ENCODE peak calls at places on chromosomes 3 and 15, in eight cellular contexts. S is cardiac muscle cell, B is PC-9, F is psoas muscle, H is SK-N-SH, T is aorta, I is neuronal stem cell, R is lung. C is an unnamed sample.

GRCh38 chr3:18425641-18426403 is 683 bp upstream of the SATB1 start:
- DNase-seq in S (peak), R (peak), B (peak), I (no peak), T (peak), H (peak), F (peak), C (peak)

GRCh38 chr15:37109952-37110630 is 9.7 kb upstream of the MEIS2 start:
- DNase-seq in I (no peak), F (peak), R (no peak), B (no peak), S (peak), T (no peak), H (peak), C (peak)

GRCh38 chr15:48627260-48627969 is 18.1 kb downstream of the FBN1 start:
- DNase-seq in F (no peak), T (no peak), H (no peak), I (no peak), R (no peak), B (no peak), S (no peak), C (no peak)

GRCh38 chr3:2166552-2166951 is 67.9 kb downstream of the CNTN4 start:
- DNase-seq in R (no peak), B (no peak), T (no peak), S (peak), F (no peak), H (peak), I (no peak), C (no peak)

GRCh38 chr3:161409069-161409468 is 37.8 kb upstream of the SPTSSB start:
- DNase-seq in F (no peak), S (no peak), I (peak), B (peak), R (no peak), T (no peak), H (peak), C (peak)

GRCh38 chr3:4174760-4175159 is 128.4 kb upstream of the SETMAR start:
- DNase-seq in T (no peak), S (no peak), H (no peak), B (no peak), I (no peak), F (no peak), R (no peak), C (no peak)

GRCh38 chr3:9498781-9499180 is 54.8 kb downstream of the LHFPL4 start:
- DNase-seq in I (no peak), F (no peak), B (no peak), H (no peak), T (no peak), R (no peak), S (no peak), C (no peak)

GRCh38 chr3:44762170-44762677 is 630 bp downstream of the KIF15 start:
- DNase-seq in F (no peak), S (no peak), I (no peak), T (no peak), H (peak), R (no peak), B (no peak), C (no peak)

GRCh38 chr15:78265752-78266224 is 1.4 kb downstream of the DNAJA4 start:
- DNase-seq in H (no peak), F (no peak), B (no peak), R (no peak), I (no peak), T (no peak), S (peak), C (peak)

GRCh38 chr15:67033521-67033920 is 31.9 kb upstream of the SMAD3 start:
- DNase-seq in H (peak), S (no peak), R (no peak), F (no peak), T (peak), B (no peak), I (no peak), C (peak)

GRCh38 chr3:186307594-186307993 is 54.4 kb downstream of the DGKG start:
- DNase-seq in B (no peak), R (no peak), F (no peak), S (peak), I (peak), T (no peak), H (no peak), C (no peak)

GRCh38 chr3:32843504-32844321 is 25.9 kb downstream of the TRIM71 start:
- DNase-seq in I (peak), T (no peak), R (no peak), H (no peak), F (no peak), S (no peak), B (no peak), C (no peak)

GRCh38 chr3:101643861-101644613 is 32.9 kb downstream of the ZBTB11 start:
- DNase-seq in R (no peak), B (peak), T (no peak), F (no peak), I (no peak), S (no peak), H (no peak), C (no peak)

GRCh38 chr15:40430271-40430805 is 10.4 kb upstream of the BAHD1 start:
- DNase-seq in H (no peak), S (no peak), F (peak), T (no peak), R (no peak), B (no peak), I (no peak), C (no peak)

GRCh38 chr3:32816439-32817194 is 1.2 kb upstream of the TRIM71 start:
- DNase-seq in B (no peak), S (peak), I (peak), F (no peak), H (peak), T (peak), R (no peak), C (no peak)

GRCh38 chr3:148598619-148599018 is 99.1 kb upstream of the AGTR1 start:
- DNase-seq in S (no peak), B (no peak), R (no peak), T (no peak), H (no peak), F (no peak), I (no peak), C (no peak)

GRCh38 chr3:61173685-61174084 is 77.6 kb downstream of the FHIT start:
- DNase-seq in I (no peak), F (no peak), B (no peak), R (no peak), H (no peak), S (peak), T (no peak), C (no peak)

GRCh38 chr3:194469977-194470376 is 16.8 kb downstream of the ATP13A3 start:
- DNase-seq in R (no peak), T (no peak), I (no peak), B (no peak), F (no peak), H (no peak), S (no peak), C (no peak)

GRCh38 chr3:69292959-69293574 is 92.8 kb downstream of the FRMD4B start:
- DNase-seq in H (no peak), I (no peak), S (peak), R (no peak), B (no peak), T (no peak), F (no peak), C (no peak)

GRCh38 chr3:155782390-155782953 is 23.6 kb downstream of the C3orf33 start:
- DNase-seq in B (peak), H (no peak), R (no peak), S (no peak), I (no peak), T (no peak), F (no peak), C (no peak)

GRCh38 chr3:129723558-129724324 is 117.3 kb upstream of the PLXND1 start:
- DNase-seq in B (peak), I (no peak), H (no peak), F (peak), T (no peak), R (peak), S (peak), C (no peak)

GRCh38 chr15:40048155-40048792 is 9.3 kb upstream of the SRP14 start:
- DNase-seq in R (peak), T (no peak), I (no peak), B (no peak), S (no peak), H (no peak), F (no peak), C (no peak)

GRCh38 chr15:68781766-68782588 is 38.7 kb downstream of the ANP32A start:
- DNase-seq in F (peak), R (peak), B (no peak), H (no peak), S (no peak), I (no peak), T (peak), C (peak)

DNA sequence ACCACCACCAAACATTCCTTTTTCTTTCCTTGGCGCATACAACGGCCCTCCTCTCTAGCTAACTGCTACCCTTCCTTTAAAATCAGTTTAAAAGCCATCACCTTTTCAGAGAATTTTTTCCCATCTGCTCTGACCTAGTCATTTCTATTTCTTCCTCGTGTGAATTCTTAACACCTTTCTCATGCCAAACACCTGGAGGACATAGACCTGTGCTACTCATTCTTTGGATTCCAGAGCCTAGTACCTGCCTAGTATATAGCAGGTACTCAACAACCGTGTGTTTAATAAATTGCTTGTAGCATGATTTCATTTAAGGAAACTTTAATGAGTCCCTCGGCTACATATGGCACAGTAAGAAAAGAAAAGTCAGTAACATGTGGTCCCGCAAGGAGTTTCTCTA is 2.0 kb upstream of the TPM1 start:
- DNase-seq in T (no peak), I (no peak), S (no peak), B (peak), H (no peak), F (no peak), R (no peak), C (no peak)
- H3K27ac ChIP-seq in T (peak), I (no peak), S (peak), B (peak), H (peak), F (peak), R (no peak), C (peak)

GRCh38 chr3:7382293-7383033 is 521.5 kb downstream of the GRM7 start:
- DNase-seq in T (no peak), F (no peak), I (no peak), S (no peak), B (no peak), R (no peak), H (no peak), C (no peak)
- H3K27ac ChIP-seq in T (no peak), F (no peak), I (no peak), S (no peak), B (no peak), R (no peak), H (no peak), C (no peak)

GRCh38 chr15:95295311-95295710 is 1035.2 kb upstream of the NR2F2 start:
- DNase-seq in B (no peak), I (no peak), S (no peak), F (no peak), T (no peak), H (no peak), R (no peak), C (no peak)

GRCh38 chr15:95295905-95296618 is 1034.4 kb upstream of the NR2F2 start:
- DNase-seq in B (no peak), S (no peak), F (no peak), R (no peak), T (no peak), I (no peak), H (no peak), C (no peak)

GRCh38 chr15:95292790-95293450 is 1037.6 kb upstream of the NR2F2 start:
- DNase-seq in T (no peak), B (no peak), H (no peak), I (no peak), F (no peak), S (peak), R (no peak), C (no peak)

GRCh38 chr15:95298729-95299128 is 1031.8 kb upstream of the NR2F2 start:
- DNase-seq in B (no peak), S (no peak), T (no peak), I (no peak), R (no peak), H (no peak), F (no peak), C (no peak)

DNA sequence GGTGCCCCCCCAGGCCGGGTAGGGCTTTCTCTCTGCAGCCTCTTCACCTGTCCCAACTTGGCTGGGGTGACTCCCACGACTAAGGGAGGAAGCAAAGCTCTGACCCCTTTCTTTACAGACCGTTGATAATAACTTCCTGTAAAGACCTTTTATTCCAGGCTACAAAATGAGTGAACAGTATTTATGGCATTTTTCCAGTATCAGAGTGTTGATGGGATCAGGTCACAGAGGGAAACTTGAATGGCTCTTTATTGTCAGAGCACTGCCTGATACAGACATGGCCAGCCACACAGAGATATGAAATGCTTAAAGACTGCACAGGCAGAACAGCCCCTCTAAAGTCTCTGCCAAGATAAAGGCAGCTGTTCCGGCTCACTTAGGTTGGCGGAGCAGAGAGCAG is 1033.9 kb upstream of the NR2F2 start:
- DNase-seq in R (no peak), S (peak), I (no peak), T (no peak), B (no peak), H (no peak), F (no peak), C (no peak)
- H3K27ac ChIP-seq in R (no peak), S (no peak), I (no peak), T (no peak), B (no peak), H (no peak), F (no peak), C (no peak)

GRCh38 chr3:100288288-100288894 is 27.6 kb downstream of the TBC1D23 start:
- DNase-seq in I (no peak), S (no peak), B (no peak), T (no peak), F (no peak), R (no peak), H (no peak), C (no peak)
- H3K27ac ChIP-seq in I (no peak), S (no peak), B (no peak), T (no peak), F (no peak), R (no peak), H (no peak), C (no peak)

C was measured in heart right ventricle.